ENCODE peak calls at places on chromosome 7, in four cellular contexts. B, T, N and I are unnamed samples.

GRCh38 chr7:29854257-29854938 is 48.1 kb downstream of the WIPF3 start:
- DNase-seq in T (peak), N (peak), B (no peak), I (no peak)

GRCh38 chr7:43004076-43004475 is 71.9 kb downstream of the MRPL32 start:
- DNase-seq in T (no peak), N (no peak), B (no peak), I (no peak)

GRCh38 chr7:19587291-19587690 is 121.5 kb downstream of the POLR1F start:
- DNase-seq in N (no peak), B (no peak), T (peak), I (no peak)

GRCh38 chr7:8232999-8233847 is 28.7 kb downstream of the ICA1 start:
- DNase-seq in T (no peak), B (no peak), N (no peak), I (no peak)

GRCh38 chr7:132771301-132771730 is 195.0 kb upstream of the PLXNA4 start:
- DNase-seq in N (no peak), B (no peak), T (no peak), I (no peak)

GRCh38 chr7:113521468-113521867 is 397.3 kb downstream of the PPP1R3A start:
- DNase-seq in T (no peak), N (no peak), B (no peak), I (no peak)

GRCh38 chr7:77313876-77314480 is 102.2 kb downstream of the GSAP start:
- DNase-seq in N (no peak), B (no peak), T (no peak), I (no peak)

GRCh38 chr7:114959931-114960330 is 38.0 kb downstream of the MDFIC start:
- DNase-seq in T (no peak), N (no peak), B (no peak), I (no peak)